ENCODE peak calls at places on chromosomes 12 and 14, in ten cellular contexts. One of them, this sample, is unnamed.

GRCh38 chr14:64654931-64655330 is 49.3 kb upstream of the PLEKHG3 start:
- DNase-seq in breast epithelium: no peak
- DNase-seq in uterus: no peak
- DNase-seq in A549: no peak
- DNase-seq in IMR-90: no peak
- DNase-seq in adrenal gland: no peak
- DNase-seq in heart left ventricle: no peak
- DNase-seq in right lobe of liver: no peak
- DNase-seq in Peyer's patch: no peak
- DNase-seq in GM12878: no peak
- DNase-seq in this sample: no peak

GRCh38 chr14:30998100-30998706 is 27.2 kb upstream of the AP4S1 start:
- DNase-seq in breast epithelium: no peak
- DNase-seq in uterus: no peak
- DNase-seq in A549: no peak
- DNase-seq in IMR-90: no peak
- DNase-seq in adrenal gland: no peak
- DNase-seq in heart left ventricle: no peak
- DNase-seq in right lobe of liver: no peak
- DNase-seq in Peyer's patch: no peak
- DNase-seq in GM12878: no peak
- DNase-seq in this sample: no peak

GRCh38 chr14:57487771-57488170 is 5.9 kb downstream of the CCDC198 start:
- DNase-seq in breast epithelium: no peak
- DNase-seq in uterus: no peak
- DNase-seq in A549: no peak
- DNase-seq in IMR-90: peak
- DNase-seq in adrenal gland: no peak
- DNase-seq in heart left ventricle: no peak
- DNase-seq in right lobe of liver: no peak
- DNase-seq in Peyer's patch: no peak
- DNase-seq in GM12878: no peak
- DNase-seq in this sample: no peak

GRCh38 chr14:101965796-101966718 is 1.7 kb downstream of the DYNC1H1 start:
- DNase-seq in breast epithelium: no peak
- DNase-seq in uterus: no peak
- DNase-seq in A549: no peak
- DNase-seq in IMR-90: no peak
- DNase-seq in adrenal gland: peak
- DNase-seq in heart left ventricle: no peak
- DNase-seq in right lobe of liver: no peak
- DNase-seq in Peyer's patch: no peak
- DNase-seq in GM12878: no peak
- DNase-seq in this sample: no peak

GRCh38 chr12:50326636-50327284 is 43.4 kb upstream of the LIMA1 start:
- DNase-seq in breast epithelium: no peak
- DNase-seq in uterus: no peak
- DNase-seq in A549: no peak
- DNase-seq in IMR-90: peak
- DNase-seq in adrenal gland: peak
- DNase-seq in heart left ventricle: no peak
- DNase-seq in right lobe of liver: no peak
- DNase-seq in Peyer's patch: no peak
- DNase-seq in GM12878: no peak
- DNase-seq in this sample: peak

GRCh38 chr12:17358850-17359249 is 731.1 kb downstream of the RERGL start:
- DNase-seq in breast epithelium: no peak
- DNase-seq in uterus: no peak
- DNase-seq in A549: no peak
- DNase-seq in IMR-90: no peak
- DNase-seq in adrenal gland: no peak
- DNase-seq in heart left ventricle: no peak
- DNase-seq in right lobe of liver: no peak
- DNase-seq in Peyer's patch: no peak
- DNase-seq in GM12878: no peak
- DNase-seq in this sample: no peak

GRCh38 chr12:39125580-39125979 is 220.2 kb upstream of the CPNE8 start:
- DNase-seq in breast epithelium: no peak
- DNase-seq in uterus: no peak
- DNase-seq in A549: no peak
- DNase-seq in IMR-90: no peak
- DNase-seq in adrenal gland: no peak
- DNase-seq in heart left ventricle: no peak
- DNase-seq in right lobe of liver: no peak
- DNase-seq in Peyer's patch: no peak
- DNase-seq in GM12878: no peak
- DNase-seq in this sample: no peak

GRCh38 chr12:19430988-19431387 is 8.3 kb upstream of the AEBP2 start:
- DNase-seq in breast epithelium: no peak
- DNase-seq in uterus: no peak
- DNase-seq in A549: no peak
- DNase-seq in IMR-90: no peak
- DNase-seq in adrenal gland: no peak
- DNase-seq in heart left ventricle: no peak
- DNase-seq in right lobe of liver: no peak
- DNase-seq in Peyer's patch: no peak
- DNase-seq in GM12878: no peak
- DNase-seq in this sample: no peak

GRCh38 chr12:52208424-52209165 is 16.8 kb upstream of the KRT80 start:
- DNase-seq in breast epithelium: peak
- DNase-seq in uterus: peak
- DNase-seq in A549: no peak
- DNase-seq in IMR-90: no peak
- DNase-seq in adrenal gland: no peak
- DNase-seq in heart left ventricle: no peak
- DNase-seq in right lobe of liver: no peak
- DNase-seq in Peyer's patch: peak
- DNase-seq in GM12878: no peak
- DNase-seq in this sample: no peak
- H3K27ac ChIP-seq in breast epithelium: peak
- H3K27ac ChIP-seq in uterus: no peak
- H3K27ac ChIP-seq in A549: peak
- H3K27ac ChIP-seq in IMR-90: no peak
- H3K27ac ChIP-seq in adrenal gland: peak
- H3K27ac ChIP-seq in heart left ventricle: no peak
- H3K27ac ChIP-seq in right lobe of liver: no peak
- H3K27ac ChIP-seq in Peyer's patch: no peak
- H3K27ac ChIP-seq in GM12878: no peak
- H3K27ac ChIP-seq in this sample: peak

DNA sequence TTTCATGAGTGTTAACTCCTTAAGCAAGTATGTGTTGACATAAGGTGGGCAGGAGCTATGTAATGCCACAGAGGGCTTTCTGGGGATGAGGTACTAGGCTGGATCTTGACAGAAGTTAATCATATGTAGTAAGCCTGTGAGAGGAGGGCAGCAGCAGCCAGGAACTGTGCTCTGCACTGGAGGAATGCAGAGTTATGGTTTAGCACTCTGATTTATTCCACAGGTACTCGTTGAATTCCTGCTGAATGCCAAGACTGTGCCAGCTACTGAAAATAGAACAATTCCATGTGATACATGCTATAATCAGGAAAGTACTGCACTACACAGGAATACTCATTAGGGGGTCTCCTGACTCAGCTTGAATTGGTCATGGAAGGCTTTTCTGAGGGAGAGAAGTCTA is 58.7 kb downstream of the SUSD6 start:
- DNase-seq in breast epithelium: no peak
- DNase-seq in uterus: no peak
- DNase-seq in A549: no peak
- DNase-seq in IMR-90: no peak
- DNase-seq in adrenal gland: no peak
- DNase-seq in heart left ventricle: no peak
- DNase-seq in right lobe of liver: no peak
- DNase-seq in Peyer's patch: no peak
- DNase-seq in GM12878: no peak
- DNase-seq in this sample: no peak
- TF ChIP-seq POLR2A in breast epithelium: no peak
- TF ChIP-seq POLR2A in uterus: no peak
- TF ChIP-seq POLR2A in A549: no peak
- TF ChIP-seq POLR2A in IMR-90: no peak
- TF ChIP-seq POLR2A in adrenal gland: no peak
- TF ChIP-seq POLR2A in heart left ventricle: no peak
- TF ChIP-seq POLR2A in right lobe of liver: no peak
- TF ChIP-seq POLR2A in Peyer's patch: no peak
- TF ChIP-seq POLR2A in GM12878: no peak
- TF ChIP-seq POLR2A in this sample: no peak

GRCh38 chr12:93894391-93895095 is 217.4 kb downstream of the CRADD start:
- DNase-seq in breast epithelium: peak
- DNase-seq in uterus: peak
- DNase-seq in A549: no peak
- DNase-seq in IMR-90: peak
- DNase-seq in adrenal gland: peak
- DNase-seq in heart left ventricle: peak
- DNase-seq in right lobe of liver: peak
- DNase-seq in Peyer's patch: peak
- DNase-seq in GM12878: no peak
- DNase-seq in this sample: peak

GRCh38 chr12:93896962-93897361 is 219.8 kb downstream of the CRADD start:
- DNase-seq in breast epithelium: no peak
- DNase-seq in uterus: no peak
- DNase-seq in A549: no peak
- DNase-seq in IMR-90: no peak
- DNase-seq in adrenal gland: no peak
- DNase-seq in heart left ventricle: no peak
- DNase-seq in right lobe of liver: no peak
- DNase-seq in Peyer's patch: no peak
- DNase-seq in GM12878: no peak
- DNase-seq in this sample: no peak

GRCh38 chr12:93892431-93893210 is 215.4 kb downstream of the CRADD start:
- DNase-seq in breast epithelium: no peak
- DNase-seq in uterus: no peak
- DNase-seq in A549: no peak
- DNase-seq in IMR-90: no peak
- DNase-seq in adrenal gland: no peak
- DNase-seq in heart left ventricle: no peak
- DNase-seq in right lobe of liver: no peak
- DNase-seq in Peyer's patch: no peak
- DNase-seq in GM12878: no peak
- DNase-seq in this sample: no peak

GRCh38 chr12:93896427-93896826 is 219.3 kb downstream of the CRADD start:
- DNase-seq in breast epithelium: no peak
- DNase-seq in uterus: no peak
- DNase-seq in A549: peak
- DNase-seq in IMR-90: peak
- DNase-seq in adrenal gland: no peak
- DNase-seq in heart left ventricle: no peak
- DNase-seq in right lobe of liver: no peak
- DNase-seq in Peyer's patch: no peak
- DNase-seq in GM12878: no peak
- DNase-seq in this sample: no peak

DNA sequence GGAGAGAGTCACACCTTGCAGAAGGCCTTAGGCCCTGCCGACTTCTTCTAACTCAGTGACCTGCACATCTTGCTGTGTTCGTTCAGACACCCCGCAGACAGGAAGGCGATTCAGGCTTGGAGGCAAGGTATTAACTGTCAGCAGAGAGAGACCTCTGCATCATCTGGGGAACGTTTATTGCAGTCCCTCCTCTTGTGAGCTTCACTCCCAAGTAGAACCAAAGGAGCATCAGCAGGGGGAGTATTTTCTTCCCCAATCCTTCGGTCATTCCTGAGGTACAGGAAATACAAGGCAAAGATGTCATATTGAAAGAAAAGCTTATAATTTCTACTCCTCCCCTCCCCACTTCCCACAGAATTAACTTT is 217.9 kb downstream of the CRADD start:
- DNase-seq in breast epithelium: no peak
- DNase-seq in uterus: no peak
- DNase-seq in A549: no peak
- DNase-seq in IMR-90: peak
- DNase-seq in adrenal gland: no peak
- DNase-seq in heart left ventricle: no peak
- DNase-seq in right lobe of liver: no peak
- DNase-seq in Peyer's patch: no peak
- DNase-seq in GM12878: no peak
- DNase-seq in this sample: no peak
- TF ChIP-seq CTCF in breast epithelium: no peak
- TF ChIP-seq CTCF in uterus: no peak
- TF ChIP-seq CTCF in A549: no peak
- TF ChIP-seq CTCF in IMR-90: no peak
- TF ChIP-seq CTCF in adrenal gland: no peak
- TF ChIP-seq CTCF in heart left ventricle: peak
- TF ChIP-seq CTCF in right lobe of liver: no peak
- TF ChIP-seq CTCF in Peyer's patch: no peak
- TF ChIP-seq CTCF in GM12878: no peak
- TF ChIP-seq CTCF in this sample: no peak

GRCh38 chr12:52151153-52151858 is 40.5 kb downstream of the KRT80 start:
- DNase-seq in breast epithelium: no peak
- DNase-seq in uterus: no peak
- DNase-seq in A549: no peak
- DNase-seq in IMR-90: no peak
- DNase-seq in adrenal gland: no peak
- DNase-seq in heart left ventricle: no peak
- DNase-seq in right lobe of liver: no peak
- DNase-seq in Peyer's patch: no peak
- DNase-seq in GM12878: no peak
- DNase-seq in this sample: no peak

GRCh38 chr12:52148541-52149181 is 43.2 kb downstream of the KRT80 start:
- DNase-seq in breast epithelium: peak
- DNase-seq in uterus: no peak
- DNase-seq in A549: peak
- DNase-seq in IMR-90: no peak
- DNase-seq in adrenal gland: no peak
- DNase-seq in heart left ventricle: no peak
- DNase-seq in right lobe of liver: no peak
- DNase-seq in Peyer's patch: peak
- DNase-seq in GM12878: no peak
- DNase-seq in this sample: peak

GRCh38 chr12:52149182-52149641 is 42.6 kb downstream of the KRT80 start:
- DNase-seq in breast epithelium: no peak
- DNase-seq in uterus: no peak
- DNase-seq in A549: no peak
- DNase-seq in IMR-90: no peak
- DNase-seq in adrenal gland: no peak
- DNase-seq in heart left ventricle: no peak
- DNase-seq in right lobe of liver: no peak
- DNase-seq in Peyer's patch: no peak
- DNase-seq in GM12878: no peak
- DNase-seq in this sample: no peak

GRCh38 chr12:52147983-52148540 is 43.8 kb downstream of the KRT80 start:
- DNase-seq in breast epithelium: no peak
- DNase-seq in uterus: no peak
- DNase-seq in A549: no peak
- DNase-seq in IMR-90: no peak
- DNase-seq in adrenal gland: no peak
- DNase-seq in heart left ventricle: no peak
- DNase-seq in right lobe of liver: no peak
- DNase-seq in Peyer's patch: no peak
- DNase-seq in GM12878: no peak
- DNase-seq in this sample: no peak

DNA sequence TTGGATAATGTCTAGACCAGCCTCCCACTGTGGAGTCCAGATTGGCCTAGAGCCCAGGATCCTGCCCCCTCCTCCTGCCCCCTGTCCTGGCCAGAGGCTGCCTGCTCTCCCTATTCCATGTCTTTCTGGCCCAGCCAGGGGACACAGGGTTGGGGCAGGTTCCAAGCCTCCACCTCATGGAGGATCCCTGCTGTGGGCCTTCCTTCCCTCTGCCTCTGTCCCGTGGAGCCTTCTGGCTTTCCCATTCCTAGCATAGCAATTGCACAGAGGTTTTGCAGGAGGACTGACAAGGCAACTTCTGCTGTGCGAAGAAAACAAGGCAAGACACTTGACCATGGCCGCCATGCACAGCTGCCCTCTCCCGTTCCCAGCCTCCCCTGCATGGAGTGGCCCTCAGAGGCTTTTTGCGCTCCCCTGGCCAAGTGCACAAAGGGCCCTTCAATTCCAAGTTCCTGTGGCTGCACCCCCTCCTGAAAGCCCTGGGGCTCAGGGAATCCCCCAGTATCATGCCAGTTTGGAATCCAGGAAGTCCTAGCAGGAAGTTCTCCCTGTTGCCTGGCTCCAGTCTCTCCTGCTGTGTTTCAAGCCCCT is 42.1 kb downstream of the KRT80 start:
- DNase-seq in breast epithelium: no peak
- DNase-seq in uterus: no peak
- DNase-seq in A549: no peak
- DNase-seq in IMR-90: no peak
- DNase-seq in adrenal gland: no peak
- DNase-seq in heart left ventricle: no peak
- DNase-seq in right lobe of liver: no peak
- DNase-seq in Peyer's patch: no peak
- DNase-seq in GM12878: no peak
- DNase-seq in this sample: no peak
- H3K27ac ChIP-seq in breast epithelium: peak
- H3K27ac ChIP-seq in uterus: no peak
- H3K27ac ChIP-seq in A549: peak
- H3K27ac ChIP-seq in IMR-90: no peak
- H3K27ac ChIP-seq in adrenal gland: no peak
- H3K27ac ChIP-seq in heart left ventricle: peak
- H3K27ac ChIP-seq in right lobe of liver: no peak
- H3K27ac ChIP-seq in Peyer's patch: peak
- H3K27ac ChIP-seq in GM12878: no peak
- H3K27ac ChIP-seq in this sample: peak